ENCODE peak calls at places on chromosome 22, in nine cellular contexts. One of them, this sample, is unnamed. For H3K36me3, the result is how much of the 10 kb centered on the place peaks cover.

GRCh38 chr22:29359469-29359868 is 28.9 kb downstream of the AP1B1 start:
- DNase-seq in bronchial epithelial cell: peak
- DNase-seq in heart right ventricle: peak
- DNase-seq in CD8-positive, alpha-beta T cell: no peak
- DNase-seq in heart left ventricle: peak
- DNase-seq in OCI-LY7: peak
- DNase-seq in psoas muscle: peak
- DNase-seq in left ventricle myocardium inferior: peak
- DNase-seq in tibial nerve: peak
- DNase-seq in this sample: peak

GRCh38 chr22:42439021-42439420 is 6.8 kb upstream of the NFAM1 start:
- DNase-seq in bronchial epithelial cell: no peak
- DNase-seq in heart right ventricle: no peak
- DNase-seq in CD8-positive, alpha-beta T cell: no peak
- DNase-seq in heart left ventricle: no peak
- DNase-seq in OCI-LY7: no peak
- DNase-seq in psoas muscle: no peak
- DNase-seq in left ventricle myocardium inferior: no peak
- DNase-seq in tibial nerve: no peak
- DNase-seq in this sample: no peak

GRCh38 chr22:26619510-26619909 is 1.7 kb upstream of the CRYBB1 start:
- DNase-seq in bronchial epithelial cell: no peak
- DNase-seq in heart right ventricle: peak
- DNase-seq in CD8-positive, alpha-beta T cell: no peak
- DNase-seq in heart left ventricle: peak
- DNase-seq in OCI-LY7: no peak
- DNase-seq in psoas muscle: no peak
- DNase-seq in left ventricle myocardium inferior: peak
- DNase-seq in tibial nerve: no peak
- DNase-seq in this sample: no peak

GRCh38 chr22:50226224-50227165 is 18.3 kb downstream of the TUBGCP6 start:
- DNase-seq in bronchial epithelial cell: no peak
- DNase-seq in heart right ventricle: no peak
- DNase-seq in CD8-positive, alpha-beta T cell: no peak
- DNase-seq in heart left ventricle: no peak
- DNase-seq in OCI-LY7: no peak
- DNase-seq in psoas muscle: no peak
- DNase-seq in left ventricle myocardium inferior: no peak
- DNase-seq in tibial nerve: no peak
- DNase-seq in this sample: no peak

GRCh38 chr22:37462983-37463382 is 23.2 kb downstream of the MFNG start:
- DNase-seq in bronchial epithelial cell: peak
- DNase-seq in heart right ventricle: no peak
- DNase-seq in CD8-positive, alpha-beta T cell: peak
- DNase-seq in heart left ventricle: no peak
- DNase-seq in OCI-LY7: no peak
- DNase-seq in psoas muscle: no peak
- DNase-seq in left ventricle myocardium inferior: no peak
- DNase-seq in tibial nerve: no peak
- DNase-seq in this sample: no peak

GRCh38 chr22:20137671-20138416 is 6.2 kb downstream of the ZDHHC8 start:
- DNase-seq in bronchial epithelial cell: no peak
- DNase-seq in heart right ventricle: no peak
- DNase-seq in CD8-positive, alpha-beta T cell: no peak
- DNase-seq in heart left ventricle: peak
- DNase-seq in OCI-LY7: no peak
- DNase-seq in psoas muscle: no peak
- DNase-seq in left ventricle myocardium inferior: peak
- DNase-seq in tibial nerve: no peak
- DNase-seq in this sample: no peak

GRCh38 chr22:19121631-19122142 is 525 bp downstream of the DGCR2 start:
- DNase-seq in bronchial epithelial cell: no peak
- DNase-seq in heart right ventricle: peak
- DNase-seq in CD8-positive, alpha-beta T cell: peak
- DNase-seq in heart left ventricle: peak
- DNase-seq in OCI-LY7: peak
- DNase-seq in psoas muscle: peak
- DNase-seq in left ventricle myocardium inferior: peak
- DNase-seq in tibial nerve: peak
- DNase-seq in this sample: peak

GRCh38 chr22:43945632-43946390 is 9.4 kb upstream of the SAMM50 start:
- DNase-seq in bronchial epithelial cell: peak
- DNase-seq in heart right ventricle: peak
- DNase-seq in CD8-positive, alpha-beta T cell: peak
- DNase-seq in heart left ventricle: peak
- DNase-seq in OCI-LY7: peak
- DNase-seq in psoas muscle: peak
- DNase-seq in left ventricle myocardium inferior: peak
- DNase-seq in tibial nerve: peak
- DNase-seq in this sample: peak

GRCh38 chr22:39243443-39244072 is 1.2 kb downstream of the PDGFB start:
- DNase-seq in bronchial epithelial cell: no peak
- DNase-seq in heart right ventricle: no peak
- DNase-seq in CD8-positive, alpha-beta T cell: peak
- DNase-seq in heart left ventricle: peak
- DNase-seq in OCI-LY7: no peak
- DNase-seq in psoas muscle: no peak
- DNase-seq in left ventricle myocardium inferior: no peak
- DNase-seq in tibial nerve: no peak
- DNase-seq in this sample: no peak

GRCh38 chr22:44365196-44365802 is 52.5 kb upstream of the SHISAL1 start:
- DNase-seq in bronchial epithelial cell: no peak
- DNase-seq in heart right ventricle: no peak
- DNase-seq in CD8-positive, alpha-beta T cell: no peak
- DNase-seq in heart left ventricle: peak
- DNase-seq in OCI-LY7: no peak
- DNase-seq in psoas muscle: peak
- DNase-seq in left ventricle myocardium inferior: no peak
- DNase-seq in tibial nerve: no peak
- DNase-seq in this sample: no peak

GRCh38 chr22:44765571-44766285 is 13.4 kb downstream of the ARHGAP8 start:
- DNase-seq in bronchial epithelial cell: no peak
- DNase-seq in heart right ventricle: no peak
- DNase-seq in CD8-positive, alpha-beta T cell: no peak
- DNase-seq in heart left ventricle: no peak
- DNase-seq in OCI-LY7: no peak
- DNase-seq in psoas muscle: peak
- DNase-seq in left ventricle myocardium inferior: no peak
- DNase-seq in tibial nerve: no peak
- DNase-seq in this sample: no peak

GRCh38 chr22:29306830-29307657 is 594 bp downstream of the GAS2L1 start:
- DNase-seq in bronchial epithelial cell: peak
- DNase-seq in heart right ventricle: peak
- DNase-seq in CD8-positive, alpha-beta T cell: no peak
- DNase-seq in heart left ventricle: peak
- DNase-seq in OCI-LY7: no peak
- DNase-seq in psoas muscle: peak
- DNase-seq in left ventricle myocardium inferior: peak
- DNase-seq in tibial nerve: peak
- DNase-seq in this sample: peak

GRCh38 chr22:24046024-24046423 is 34.9 kb downstream of the CABIN1 start:
- DNase-seq in bronchial epithelial cell: no peak
- DNase-seq in heart right ventricle: no peak
- DNase-seq in CD8-positive, alpha-beta T cell: no peak
- DNase-seq in heart left ventricle: no peak
- DNase-seq in OCI-LY7: no peak
- DNase-seq in psoas muscle: no peak
- DNase-seq in left ventricle myocardium inferior: no peak
- DNase-seq in tibial nerve: no peak
- DNase-seq in this sample: no peak
- H3K36me3 ChIP-seq in bronchial epithelial cell: under half
- H3K36me3 ChIP-seq in heart right ventricle: half or more
- H3K36me3 ChIP-seq in CD8-positive, alpha-beta T cell: under half
- H3K36me3 ChIP-seq in heart left ventricle: half or more
- H3K36me3 ChIP-seq in OCI-LY7: half or more
- H3K36me3 ChIP-seq in psoas muscle: under half
- H3K36me3 ChIP-seq in left ventricle myocardium inferior: half or more
- H3K36me3 ChIP-seq in tibial nerve: under half
- H3K36me3 ChIP-seq in this sample: under half

GRCh38 chr22:46214149-46214548 is 35.9 kb downstream of the CDPF1 start:
- DNase-seq in bronchial epithelial cell: no peak
- DNase-seq in heart right ventricle: no peak
- DNase-seq in CD8-positive, alpha-beta T cell: no peak
- DNase-seq in heart left ventricle: no peak
- DNase-seq in OCI-LY7: no peak
- DNase-seq in psoas muscle: no peak
- DNase-seq in left ventricle myocardium inferior: no peak
- DNase-seq in tibial nerve: no peak
- DNase-seq in this sample: no peak

GRCh38 chr22:46212195-46212594 is 37.9 kb downstream of the CDPF1 start:
- DNase-seq in bronchial epithelial cell: no peak
- DNase-seq in heart right ventricle: no peak
- DNase-seq in CD8-positive, alpha-beta T cell: no peak
- DNase-seq in heart left ventricle: no peak
- DNase-seq in OCI-LY7: no peak
- DNase-seq in psoas muscle: no peak
- DNase-seq in left ventricle myocardium inferior: no peak
- DNase-seq in tibial nerve: no peak
- DNase-seq in this sample: no peak

GRCh38 chr22:46209262-46209661 is 40.8 kb downstream of the CDPF1 start:
- DNase-seq in bronchial epithelial cell: no peak
- DNase-seq in heart right ventricle: no peak
- DNase-seq in CD8-positive, alpha-beta T cell: no peak
- DNase-seq in heart left ventricle: no peak
- DNase-seq in OCI-LY7: no peak
- DNase-seq in psoas muscle: no peak
- DNase-seq in left ventricle myocardium inferior: no peak
- DNase-seq in tibial nerve: no peak
- DNase-seq in this sample: no peak

GRCh38 chr22:46214616-46215015 is 35.5 kb downstream of the CDPF1 start:
- DNase-seq in bronchial epithelial cell: no peak
- DNase-seq in heart right ventricle: no peak
- DNase-seq in CD8-positive, alpha-beta T cell: no peak
- DNase-seq in heart left ventricle: no peak
- DNase-seq in OCI-LY7: no peak
- DNase-seq in psoas muscle: no peak
- DNase-seq in left ventricle myocardium inferior: no peak
- DNase-seq in tibial nerve: no peak
- DNase-seq in this sample: no peak

GRCh38 chr22:46213052-46213451 is 37.0 kb downstream of the CDPF1 start:
- DNase-seq in bronchial epithelial cell: peak
- DNase-seq in heart right ventricle: no peak
- DNase-seq in CD8-positive, alpha-beta T cell: no peak
- DNase-seq in heart left ventricle: no peak
- DNase-seq in OCI-LY7: no peak
- DNase-seq in psoas muscle: no peak
- DNase-seq in left ventricle myocardium inferior: no peak
- DNase-seq in tibial nerve: no peak
- DNase-seq in this sample: no peak
- TF ChIP-seq CTCF in bronchial epithelial cell: no peak
- TF ChIP-seq CTCF in heart right ventricle: no peak
- TF ChIP-seq CTCF in CD8-positive, alpha-beta T cell: no peak
- TF ChIP-seq CTCF in heart left ventricle: no peak
- TF ChIP-seq CTCF in OCI-LY7: no peak
- TF ChIP-seq CTCF in psoas muscle: no peak
- TF ChIP-seq CTCF in left ventricle myocardium inferior: no peak
- TF ChIP-seq CTCF in tibial nerve: no peak
- TF ChIP-seq CTCF in this sample: no peak

DNA sequence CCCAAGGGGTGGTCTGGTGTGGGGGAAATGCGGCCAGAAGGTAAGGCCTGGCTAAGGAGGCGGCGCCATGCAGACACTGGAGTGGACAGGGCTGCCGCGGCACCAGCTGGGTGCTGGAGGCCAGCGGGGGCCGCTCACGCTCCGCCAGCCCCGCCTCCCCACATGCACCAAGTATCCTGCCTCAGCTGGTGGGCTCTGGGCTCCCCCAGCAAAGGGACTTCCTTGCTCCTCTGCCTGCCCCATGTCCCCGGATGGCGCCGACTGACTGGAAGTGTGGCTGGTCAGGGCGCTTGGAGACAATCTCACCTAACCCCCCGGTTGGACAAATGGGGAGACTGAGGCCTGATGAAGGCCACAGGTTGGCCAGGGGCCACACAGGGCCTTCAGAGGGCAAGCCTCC is 7.6 kb upstream of the CHADL start:
- DNase-seq in bronchial epithelial cell: no peak
- DNase-seq in heart right ventricle: no peak
- DNase-seq in CD8-positive, alpha-beta T cell: no peak
- DNase-seq in heart left ventricle: no peak
- DNase-seq in OCI-LY7: no peak
- DNase-seq in psoas muscle: no peak
- DNase-seq in left ventricle myocardium inferior: no peak
- DNase-seq in tibial nerve: no peak
- DNase-seq in this sample: no peak
- H3K4me3 ChIP-seq in bronchial epithelial cell: no peak
- H3K4me3 ChIP-seq in heart right ventricle: no peak
- H3K4me3 ChIP-seq in CD8-positive, alpha-beta T cell: no peak
- H3K4me3 ChIP-seq in heart left ventricle: no peak
- H3K4me3 ChIP-seq in OCI-LY7: no peak
- H3K4me3 ChIP-seq in psoas muscle: no peak
- H3K4me3 ChIP-seq in left ventricle myocardium inferior: no peak
- H3K4me3 ChIP-seq in tibial nerve: no peak
- H3K4me3 ChIP-seq in this sample: no peak

GRCh38 chr22:23089010-23089409 is 18.7 kb downstream of the GNAZ start:
- DNase-seq in bronchial epithelial cell: no peak
- DNase-seq in heart right ventricle: no peak
- DNase-seq in CD8-positive, alpha-beta T cell: no peak
- DNase-seq in heart left ventricle: no peak
- DNase-seq in OCI-LY7: no peak
- DNase-seq in psoas muscle: no peak
- DNase-seq in left ventricle myocardium inferior: no peak
- DNase-seq in tibial nerve: no peak
- DNase-seq in this sample: no peak

GRCh38 chr22:23086263-23086662 is 15.9 kb downstream of the GNAZ start:
- DNase-seq in bronchial epithelial cell: no peak
- DNase-seq in heart right ventricle: no peak
- DNase-seq in CD8-positive, alpha-beta T cell: no peak
- DNase-seq in heart left ventricle: no peak
- DNase-seq in OCI-LY7: no peak
- DNase-seq in psoas muscle: no peak
- DNase-seq in left ventricle myocardium inferior: no peak
- DNase-seq in tibial nerve: no peak
- DNase-seq in this sample: no peak

GRCh38 chr22:23086787-23087186 is 16.5 kb downstream of the GNAZ start:
- DNase-seq in bronchial epithelial cell: no peak
- DNase-seq in heart right ventricle: no peak
- DNase-seq in CD8-positive, alpha-beta T cell: no peak
- DNase-seq in heart left ventricle: no peak
- DNase-seq in OCI-LY7: no peak
- DNase-seq in psoas muscle: no peak
- DNase-seq in left ventricle myocardium inferior: no peak
- DNase-seq in tibial nerve: no peak
- DNase-seq in this sample: no peak

GRCh38 chr22:23089633-23090032 is 19.3 kb downstream of the GNAZ start:
- DNase-seq in bronchial epithelial cell: no peak
- DNase-seq in heart right ventricle: no peak
- DNase-seq in CD8-positive, alpha-beta T cell: no peak
- DNase-seq in heart left ventricle: no peak
- DNase-seq in OCI-LY7: no peak
- DNase-seq in psoas muscle: no peak
- DNase-seq in left ventricle myocardium inferior: no peak
- DNase-seq in tibial nerve: no peak
- DNase-seq in this sample: no peak

DNA sequence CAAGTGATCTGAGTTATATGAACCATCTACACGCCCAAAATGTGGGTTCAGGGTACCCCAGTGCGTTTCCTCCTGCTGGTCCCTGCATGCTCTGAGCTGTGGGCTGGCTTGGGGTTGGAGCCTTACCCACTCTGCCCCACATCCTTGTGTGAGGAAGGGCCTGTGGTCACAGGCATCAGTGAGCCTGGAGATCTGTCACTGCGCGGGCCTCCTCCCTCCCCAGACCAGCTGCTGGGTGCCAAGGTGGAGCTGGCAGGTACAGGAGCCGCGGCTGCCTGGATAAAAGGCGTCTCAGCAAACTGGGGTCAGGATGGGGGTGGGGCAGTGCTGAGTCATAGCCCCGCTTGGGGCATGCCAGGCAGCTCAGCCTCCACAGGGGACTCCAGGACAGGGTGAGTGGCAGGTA is 17.9 kb downstream of the GNAZ start:
- DNase-seq in bronchial epithelial cell: peak
- DNase-seq in heart right ventricle: no peak
- DNase-seq in CD8-positive, alpha-beta T cell: no peak
- DNase-seq in heart left ventricle: no peak
- DNase-seq in OCI-LY7: no peak
- DNase-seq in psoas muscle: no peak
- DNase-seq in left ventricle myocardium inferior: no peak
- DNase-seq in tibial nerve: no peak
- DNase-seq in this sample: no peak
- H3K36me3 ChIP-seq in bronchial epithelial cell: under half
- H3K36me3 ChIP-seq in heart right ventricle: under half
- H3K36me3 ChIP-seq in CD8-positive, alpha-beta T cell: under half
- H3K36me3 ChIP-seq in heart left ventricle: under half
- H3K36me3 ChIP-seq in OCI-LY7: under half
- H3K36me3 ChIP-seq in psoas muscle: under half
- H3K36me3 ChIP-seq in left ventricle myocardium inferior: under half
- H3K36me3 ChIP-seq in tibial nerve: under half
- H3K36me3 ChIP-seq in this sample: under half